ENCODE peak calls at places on chromosomes 16 and 17, in five cellular contexts. One of them, this sample, is unnamed.

GRCh38 chr16:75860654-75861053 is 134.4 kb upstream of the CPHXL start:
- DNase-seq in MM.1S: no peak
- DNase-seq in HAP-1: peak; percentile 11
- DNase-seq in hypothalamus: no peak
- DNase-seq in AML-193: no peak
- DNase-seq in this sample: no peak

GRCh38 chr17:22409160-22409751 is 716.9 kb downstream of the KCNJ18 start:
- DNase-seq in MM.1S: no peak
- DNase-seq in AML-193: no peak
- DNase-seq in HAP-1: no peak
- DNase-seq in hypothalamus: no peak
- DNase-seq in this sample: no peak

GRCh38 chr17:62781826-62782225 is 26.3 kb downstream of the MARCHF10 start:
- DNase-seq in MM.1S: no peak
- DNase-seq in HAP-1: no peak
- DNase-seq in hypothalamus: no peak
- DNase-seq in AML-193: peak; percentile 10
- DNase-seq in this sample: no peak

GRCh38 chr17:79777844-79778503 is at the start of gene CBX2:
- DNase-seq in HAP-1: peak; percentile 88
- DNase-seq in AML-193: peak; percentile 68
- DNase-seq in hypothalamus: peak; percentile 22
- DNase-seq in MM.1S: peak; percentile 71
- DNase-seq in this sample: peak; percentile 19

GRCh38 chr17:76199466-76199865 is 40.8 kb downstream of the RNF157 start:
- DNase-seq in MM.1S: no peak
- DNase-seq in hypothalamus: no peak
- DNase-seq in HAP-1: no peak
- DNase-seq in AML-193: no peak
- DNase-seq in this sample: no peak

GRCh38 chr17:32266389-32267269 is 997 bp downstream of the RHBDL3 start:
- DNase-seq in HAP-1: peak; percentile 43
- DNase-seq in hypothalamus: no peak
- DNase-seq in AML-193: no peak
- DNase-seq in MM.1S: peak; percentile 12
- DNase-seq in this sample: no peak

GRCh38 chr16:58222532-58223316 is 24.8 kb upstream of the CSNK2A2 start:
- DNase-seq in AML-193: no peak
- DNase-seq in HAP-1: no peak
- DNase-seq in hypothalamus: no peak
- DNase-seq in MM.1S: no peak
- DNase-seq in this sample: no peak

GRCh38 chr16:85200471-85201278 is 88.4 kb upstream of the CIBAR2 start:
- DNase-seq in HAP-1: no peak
- DNase-seq in AML-193: no peak
- DNase-seq in hypothalamus: no peak
- DNase-seq in MM.1S: peak; percentile 26
- DNase-seq in this sample: no peak

GRCh38 chr16:57041182-57042156 is 50.9 kb upstream of the CPNE2 start:
- DNase-seq in MM.1S: peak; percentile 61
- DNase-seq in HAP-1: no peak
- DNase-seq in hypothalamus: no peak
- DNase-seq in AML-193: no peak
- DNase-seq in this sample: no peak

GRCh38 chr17:45935197-45935709 is 40.9 kb downstream of the MAPT start:
- DNase-seq in AML-193: no peak
- DNase-seq in MM.1S: no peak
- DNase-seq in hypothalamus: no peak
- DNase-seq in HAP-1: no peak
- DNase-seq in this sample: no peak

GRCh38 chr17:61443475-61443882 is 8.7 kb upstream of the TBX4 start:
- DNase-seq in HAP-1: no peak
- DNase-seq in hypothalamus: no peak
- DNase-seq in MM.1S: no peak
- DNase-seq in AML-193: no peak
- DNase-seq in this sample: no peak

GRCh38 chr17:72974605-72975232 is 117.8 kb downstream of the SLC39A11 start:
- DNase-seq in MM.1S: no peak
- DNase-seq in AML-193: no peak
- DNase-seq in hypothalamus: no peak
- DNase-seq in HAP-1: no peak
- DNase-seq in this sample: no peak

GRCh38 chr17:17487998-17488397 is 8.2 kb downstream of the RASD1 start:
- DNase-seq in HAP-1: no peak
- DNase-seq in hypothalamus: no peak
- DNase-seq in MM.1S: no peak
- DNase-seq in AML-193: no peak
- DNase-seq in this sample: no peak

GRCh38 chr17:39143552-39144093 is 7.8 kb downstream of the PLXDC1 start:
- DNase-seq in AML-193: no peak
- DNase-seq in HAP-1: no peak
- DNase-seq in MM.1S: no peak
- DNase-seq in hypothalamus: no peak
- DNase-seq in this sample: no peak

GRCh38 chr16:1597154-1597553 is 14.7 kb downstream of the IFT140 start:
- DNase-seq in hypothalamus: no peak
- DNase-seq in HAP-1: no peak
- DNase-seq in AML-193: no peak
- DNase-seq in MM.1S: no peak
- DNase-seq in this sample: no peak

GRCh38 chr16:17598968-17599367 is 128.2 kb upstream of the XYLT1 start:
- DNase-seq in hypothalamus: no peak
- DNase-seq in MM.1S: no peak
- DNase-seq in HAP-1: no peak
- DNase-seq in AML-193: no peak
- DNase-seq in this sample: no peak

GRCh38 chr17:60506312-60506711 is 19.7 kb downstream of the APPBP2 start:
- DNase-seq in hypothalamus: no peak
- DNase-seq in AML-193: peak; percentile 32
- DNase-seq in MM.1S: peak; percentile 31
- DNase-seq in HAP-1: no peak
- DNase-seq in this sample: peak; percentile 64

GRCh38 chr17:42201155-42201772 is 7.0 kb upstream of the GHDC start:
- DNase-seq in hypothalamus: no peak
- DNase-seq in HAP-1: no peak
- DNase-seq in MM.1S: no peak
- DNase-seq in AML-193: no peak
- DNase-seq in this sample: no peak

GRCh38 chr17:78281249-78281865 is 49.9 kb downstream of the TMEM235 start:
- DNase-seq in HAP-1: no peak
- DNase-seq in hypothalamus: no peak
- DNase-seq in MM.1S: no peak
- DNase-seq in AML-193: no peak
- DNase-seq in this sample: no peak

GRCh38 chr16:12516621-12517309 is 286.9 kb downstream of the CPPED1 start:
- DNase-seq in HAP-1: no peak
- DNase-seq in AML-193: no peak
- DNase-seq in hypothalamus: no peak
- DNase-seq in MM.1S: no peak
- DNase-seq in this sample: no peak

GRCh38 chr17:82443465-82444283 is 6.9 kb downstream of the CYBC1 start:
- DNase-seq in AML-193: no peak
- DNase-seq in MM.1S: no peak
- DNase-seq in HAP-1: no peak
- DNase-seq in hypothalamus: no peak
- DNase-seq in this sample: no peak

GRCh38 chr16:79190542-79190941 is 410.0 kb downstream of the MAF start:
- DNase-seq in hypothalamus: no peak
- DNase-seq in AML-193: no peak
- DNase-seq in HAP-1: no peak
- DNase-seq in MM.1S: no peak
- DNase-seq in this sample: no peak

GRCh38 chr17:43369986-43370385 is 28.8 kb upstream of the ARL4D start:
- DNase-seq in AML-193: no peak
- DNase-seq in HAP-1: no peak
- DNase-seq in MM.1S: no peak
- DNase-seq in hypothalamus: no peak
- DNase-seq in this sample: no peak

GRCh38 chr17:38982858-38983746 is 15.9 kb upstream of the FBXO47 start:
- DNase-seq in AML-193: peak; percentile 67
- DNase-seq in MM.1S: peak; percentile 66
- DNase-seq in HAP-1: peak; percentile 64
- DNase-seq in hypothalamus: no peak
- DNase-seq in this sample: peak; percentile 50

GRCh38 chr16:19213885-19214284 is 45.8 kb downstream of the SYT17 start:
- DNase-seq in hypothalamus: no peak
- DNase-seq in MM.1S: no peak
- DNase-seq in HAP-1: no peak
- DNase-seq in AML-193: no peak
- DNase-seq in this sample: no peak

GRCh38 chr17:2366747-2367494 is 29.6 kb downstream of the SGSM2 start:
- DNase-seq in hypothalamus: no peak
- DNase-seq in HAP-1: no peak
- DNase-seq in AML-193: no peak
- DNase-seq in MM.1S: no peak
- DNase-seq in this sample: no peak

GRCh38 chr16:55759983-55760664 is 72.8 kb downstream of the CES1 start:
- DNase-seq in AML-193: no peak
- DNase-seq in hypothalamus: no peak
- DNase-seq in HAP-1: no peak
- DNase-seq in MM.1S: no peak
- DNase-seq in this sample: no peak

GRCh38 chr17:63181856-63182255 is 215.8 kb downstream of the TANC2 start:
- DNase-seq in MM.1S: no peak
- DNase-seq in HAP-1: no peak
- DNase-seq in hypothalamus: no peak
- DNase-seq in AML-193: no peak
- DNase-seq in this sample: no peak

GRCh38 chr17:1629647-1630310 is 1.1 kb upstream of the SLC43A2 start:
- DNase-seq in HAP-1: peak; percentile 76
- DNase-seq in AML-193: peak; percentile 17
- DNase-seq in hypothalamus: no peak
- DNase-seq in MM.1S: peak; percentile 66
- DNase-seq in this sample: no peak

GRCh38 chr17:2054740-2055493 is at the start of gene HIC1:
- DNase-seq in hypothalamus: peak; percentile 37
- DNase-seq in MM.1S: peak; percentile 75
- DNase-seq in AML-193: peak; percentile 28
- DNase-seq in HAP-1: peak; percentile 83
- DNase-seq in this sample: peak; percentile 75

This sample was measured in amniotic stem cell.